ENCODE peak calls at places on chromosomes 13 and 19, in five cellular contexts. Z, F, M, I and K are unnamed samples.

GRCh38 chr19:29715695-29716581 is 877 bp upstream of the C19orf12 start:
- DNase-seq in Z (peak; percentile 38), F (no peak), M (no peak), I (no peak), K (no peak)

GRCh38 chr19:46678110-46678732 is 17.2 kb upstream of the DACT3 start:
- DNase-seq in Z (no peak), F (peak; percentile 17), M (no peak), I (no peak), K (no peak)

GRCh38 chr19:31611348-31611877 is 262.2 kb upstream of the TSHZ3 start:
- DNase-seq in Z (no peak), F (no peak), M (no peak), I (no peak), K (no peak)

GRCh38 chr19:45768644-45769053 is 403 bp downstream of the SIX5 start:
- DNase-seq in Z (no peak), F (peak; percentile 60), M (no peak), I (no peak), K (no peak)

GRCh38 chr13:40508112-40508511 is 158.3 kb downstream of the FOXO1 start:
- DNase-seq in Z (no peak), F (no peak), M (no peak), I (no peak), K (no peak)

GRCh38 chr19:6138511-6138910 is 3.0 kb downstream of the ACSBG2 start:
- DNase-seq in Z (no peak), F (no peak), M (no peak), I (no peak), K (no peak)

GRCh38 chr19:10068205-10068604 is 17.9 kb upstream of the SHFL start:
- DNase-seq in Z (no peak), F (no peak), M (no peak), I (no peak), K (no peak)

GRCh38 chr19:46736544-46737274 is 9.1 kb upstream of the FKRP start:
- DNase-seq in Z (peak; percentile 77), F (peak; percentile 63), M (no peak), I (no peak), K (no peak)

GRCh38 chr19:17020823-17021222 is 5.8 kb downstream of the CPAMD8 start:
- DNase-seq in Z (no peak), F (no peak), M (no peak), I (no peak), K (no peak)

GRCh38 chr19:17243854-17244617 is 1.7 kb downstream of the NR2F6 start:
- DNase-seq in Z (peak; percentile 72), F (peak; percentile 71), M (peak; percentile 93), I (no peak), K (no peak)

GRCh38 chr19:772730-773436 is 22.0 kb downstream of the MISP start:
- DNase-seq in Z (no peak), F (no peak), M (no peak), I (no peak), K (no peak)

GRCh38 chr19:11673608-11674041 is 65.1 kb downstream of the ZNF823 start:
- DNase-seq in Z (peak; percentile 61), F (peak; percentile 71), M (peak; percentile 89), I (no peak), K (peak; percentile 70)

GRCh38 chr13:109154146-109154545 is 524.7 kb downstream of the MYO16 start:
- DNase-seq in Z (peak; percentile 83), F (no peak), M (no peak), I (no peak), K (no peak)

GRCh38 chr19:15297416-15298224 is 34.7 kb downstream of the BRD4 start:
- DNase-seq in Z (no peak), F (peak; percentile 25), M (no peak), I (no peak), K (no peak)

GRCh38 chr13:107379398-107380155 is 811.6 kb upstream of the ARGLU1 start:
- DNase-seq in Z (no peak), F (no peak), M (no peak), I (no peak), K (no peak)

GRCh38 chr13:30668305-30668704 is 50.6 kb downstream of the USPL1 start:
- DNase-seq in Z (no peak), F (no peak), M (no peak), I (no peak), K (no peak)

GRCh38 chr13:30676672-30677071 is 58.7 kb upstream of the ALOX5AP start:
- DNase-seq in Z (no peak), F (no peak), M (no peak), I (no peak), K (no peak)

GRCh38 chr13:30671271-30671815 is 53.6 kb downstream of the USPL1 start:
- DNase-seq in Z (no peak), F (no peak), M (no peak), I (no peak), K (no peak)

GRCh38 chr13:30679483-30680330 is 55.6 kb upstream of the ALOX5AP start:
- DNase-seq in Z (no peak), F (no peak), M (no peak), I (no peak), K (no peak)

DNA sequence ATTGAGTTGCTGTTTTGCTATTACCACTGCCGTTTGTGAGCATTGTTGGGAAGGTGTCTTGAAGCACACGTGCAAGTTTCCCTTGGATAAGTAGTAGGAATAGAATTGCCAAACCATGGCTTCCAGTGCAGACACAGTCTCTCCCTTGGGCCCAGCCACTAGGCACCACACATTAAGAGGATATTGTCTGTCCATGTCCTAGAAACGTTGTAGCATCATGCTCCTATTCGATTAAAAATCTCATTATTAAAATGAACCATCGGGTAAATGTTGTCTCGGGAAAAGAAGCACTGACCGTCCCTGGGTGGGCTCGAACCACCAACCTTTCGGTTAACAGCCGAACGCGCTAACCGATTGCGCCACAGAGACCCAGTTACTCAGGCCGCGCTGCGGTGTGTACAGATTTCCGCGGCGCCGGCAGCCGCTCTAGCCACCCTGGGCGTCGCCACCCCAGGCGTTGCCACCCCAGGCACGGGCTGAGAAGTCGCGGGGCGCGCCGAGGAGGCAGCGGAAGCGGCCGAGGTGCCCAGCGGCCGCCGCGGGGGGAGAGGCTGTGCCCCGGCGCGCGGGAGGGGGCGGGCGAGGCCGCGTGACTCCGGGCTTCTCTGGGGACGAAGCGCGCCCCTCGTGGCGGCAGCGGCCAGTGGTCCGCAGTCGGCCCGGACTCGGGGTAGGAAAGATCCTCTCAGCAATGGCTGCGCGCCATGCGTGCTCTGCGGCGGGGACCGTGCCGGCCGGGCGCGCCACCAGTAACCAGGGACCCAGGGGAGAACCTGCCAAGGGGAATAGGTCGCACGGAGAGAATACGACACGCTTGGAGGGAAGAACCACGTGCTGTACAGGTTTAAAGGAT is 56.2 kb downstream of the USPL1 start:
- DNase-seq in Z (peak; percentile 90), F (peak; percentile 88), M (peak; percentile 98), I (peak; percentile 42), K (no peak)
- TF ChIP-seq POLR2A in Z (peak; percentile 39), F (peak; percentile 26), M (no peak), I (peak; percentile 32), K (no peak)

GRCh38 chr19:54457773-54458647 is 5.6 kb downstream of the LENG9 start:
- DNase-seq in Z (no peak), F (peak; percentile 13), M (no peak), I (no peak), K (no peak)
- TF ChIP-seq POLR2A in Z (no peak), F (no peak), M (no peak), I (no peak), K (no peak)

GRCh38 chr19:18291590-18292459 is 10.4 kb upstream of the JUND start:
- DNase-seq in Z (peak; percentile 94), F (peak; percentile 80), M (peak; percentile 97), I (peak; percentile 52), K (no peak)

GRCh38 chr19:18294467-18294864 is 13.0 kb upstream of the JUND start:
- DNase-seq in Z (peak; percentile 63), F (peak; percentile 64), M (peak; percentile 92), I (no peak), K (no peak)

GRCh38 chr19:18293642-18294466 is 12.4 kb upstream of the JUND start:
- DNase-seq in Z (no peak), F (no peak), M (peak; percentile 90), I (no peak), K (no peak)

GRCh38 chr19:18292460-18292809 is 11.0 kb upstream of the JUND start:
- DNase-seq in Z (no peak), F (peak; percentile 51), M (peak; percentile 90), I (no peak), K (no peak)

GRCh38 chr19:18292810-18293641 is 11.6 kb upstream of the JUND start:
- DNase-seq in Z (peak; percentile 96), F (peak; percentile 64), M (peak; percentile 97), I (no peak), K (no peak)
- TF ChIP-seq POLR2A in Z (peak; percentile 91), F (no peak), M (no peak), I (no peak), K (no peak)

GRCh38 chr19:41409288-41409687 is 11.7 kb downstream of the BCKDHA start:
- DNase-seq in Z (peak; percentile 70), F (peak; percentile 90), M (no peak), I (no peak), K (no peak)
- TF ChIP-seq POLR2A in Z (peak; percentile 73), F (peak; percentile 37), M (no peak), I (no peak), K (no peak)